ENCODE peak calls at places on chromosomes 4 and X, in ten cellular contexts. A is WTC11, I is K562, Q is testis, F is H7, O is NCI-H524, B is iPS DF 6.9, H is H9, P is neural crest cell, U is MG63. R is an unnamed sample.

GRCh38 chr4:92172203-92172602 is 131.6 kb upstream of the GRID2 start:
- DNase-seq in A (no peak), I (no peak), Q (no peak), F (no peak), O (no peak), B (no peak), H (no peak), P (no peak), U (no peak), R (no peak)

GRCh38 chr4:8703857-8704495 is 111.4 kb downstream of the CPZ start:
- DNase-seq in A (peak), I (no peak), Q (peak), F (peak), O (no peak), B (no peak), H (peak), P (no peak), U (no peak), R (no peak)

GRCh38 chr4:3287972-3288570 is 4.8 kb upstream of the RGS12 start:
- DNase-seq in A (peak), I (no peak), Q (peak), F (no peak), O (no peak), B (no peak), H (peak), P (no peak), U (no peak), R (no peak)

GRCh38 chrX:67555578-67556203 is 11.9 kb downstream of the AR start:
- DNase-seq in A (peak), I (peak), Q (peak), F (peak), O (peak), B (no peak), H (peak), P (no peak), U (peak), R (peak)

GRCh38 chrX:72554448-72555140 is 18.0 kb downstream of the HDAC8 start:
- DNase-seq in A (peak), I (peak), Q (peak), F (peak), O (peak), B (no peak), H (peak), P (peak), U (no peak), R (peak)

GRCh38 chr4:83237591-83237990 is 47.0 kb downstream of the COQ2 start:
- DNase-seq in A (no peak), I (no peak), Q (no peak), F (no peak), O (peak), B (no peak), H (no peak), P (no peak), U (no peak), R (no peak)

GRCh38 chr4:77931452-77932135 is 69.0 kb downstream of the MRPL1 start:
- DNase-seq in A (no peak), I (no peak), Q (no peak), F (no peak), O (no peak), B (no peak), H (no peak), P (no peak), U (peak), R (no peak)

GRCh38 chr4:86400216-86400615 is 40.4 kb upstream of the MAPK10 start:
- DNase-seq in A (no peak), I (no peak), Q (no peak), F (no peak), O (no peak), B (no peak), H (no peak), P (no peak), U (no peak), R (no peak)

GRCh38 chrX:140967036-140967435 is 35.4 kb upstream of the SPANXB1 start:
- DNase-seq in A (no peak), I (no peak), Q (no peak), F (no peak), O (no peak), B (no peak), H (no peak), P (no peak), U (no peak), R (no peak)

GRCh38 chr4:2796261-2797187 is 3.6 kb downstream of the SH3BP2 start:
- DNase-seq in A (no peak), I (no peak), Q (no peak), F (no peak), O (peak), B (no peak), H (no peak), P (no peak), U (peak), R (no peak)

GRCh38 chr4:3192188-3192587 is 56.8 kb upstream of the MSANTD1 start:
- DNase-seq in A (no peak), I (no peak), Q (no peak), F (no peak), O (no peak), B (no peak), H (no peak), P (no peak), U (no peak), R (no peak)

GRCh38 chrX:123803331-123803983 is 56.4 kb upstream of the XIAP start:
- DNase-seq in A (no peak), I (peak), Q (no peak), F (no peak), O (peak), B (no peak), H (no peak), P (no peak), U (peak), R (peak)

GRCh38 chr4:69092190-69092589 is 4.1 kb upstream of the UGT2B7 start:
- DNase-seq in A (no peak), I (no peak), Q (no peak), F (no peak), O (no peak), B (no peak), H (no peak), P (no peak), U (no peak), R (no peak)